ENCODE peak calls at places on chromosomes 6 and 20, in seven cellular contexts. Z is IMR-90, P is mesendoderm, U is neuronal stem cell, G is H1, Q is mesenchymal stem cell, B is H9. T is an unnamed sample.
A peak's percentile ranks its signal among the peaks of the same experiment; 100 is the strongest.

GRCh38 chr6:10719386-10720228 is 3.3 kb upstream of the TMEM14C start:
- DNase-seq in P (no peak), Q (no peak), B (no peak), G (no peak), U (no peak), Z (no peak), T (peak; percentile 26)

GRCh38 chr6:150016324-150017185 is 8.8 kb downstream of the RAET1L start:
- DNase-seq in G (peak; percentile 57), Z (peak; percentile 61), U (peak; percentile 63), Q (peak; percentile 65), P (peak; percentile 60), B (no peak), T (peak; percentile 47)

GRCh38 chr6:32413427-32414047 is 6.6 kb upstream of the BTNL2 start:
- DNase-seq in Z (peak; percentile 69), G (peak; percentile 91), U (peak; percentile 73), P (peak; percentile 81), Q (peak; percentile 60), B (peak; percentile 92), T (peak; percentile 85)

GRCh38 chr6:95519228-95520037 is 57.9 kb upstream of the MANEA start:
- DNase-seq in G (no peak), Z (no peak), P (no peak), Q (no peak), B (peak; percentile 41), U (no peak), T (peak; percentile 53)

GRCh38 chr20:49674383-49675352 is 39.0 kb downstream of the B4GALT5 start:
- DNase-seq in B (no peak), G (no peak), Q (no peak), Z (peak; percentile 30), P (peak; percentile 59), U (no peak), T (peak; percentile 65)

GRCh38 chr20:37360515-37361115 is 14.7 kb downstream of the SRC start:
- DNase-seq in Z (no peak), Q (no peak), U (no peak), G (no peak), B (no peak), P (no peak), T (no peak)

GRCh38 chr6:132122871-132123270 is 171.7 kb upstream of the CCN2 start:
- DNase-seq in G (no peak), P (no peak), Z (peak; percentile 100), Q (peak; percentile 88), U (no peak), B (no peak), T (no peak)

GRCh38 chr6:107629545-107630147 is 139.7 kb downstream of the SOBP start:
- DNase-seq in B (no peak), Q (peak; percentile 20), Z (peak; percentile 35), G (no peak), P (no peak), U (no peak), T (no peak)

GRCh38 chr20:59006864-59007757 is at the start of gene CTSZ:
- DNase-seq in B (peak; percentile 67), P (peak; percentile 68), Q (peak; percentile 36), G (peak; percentile 76), Z (no peak), U (peak; percentile 38), T (peak; percentile 46)

GRCh38 chr6:35080821-35081425 is 60.2 kb downstream of the TCP11 start:
- DNase-seq in B (no peak), U (no peak), G (no peak), P (no peak), Q (no peak), Z (no peak), T (no peak)

DNA sequence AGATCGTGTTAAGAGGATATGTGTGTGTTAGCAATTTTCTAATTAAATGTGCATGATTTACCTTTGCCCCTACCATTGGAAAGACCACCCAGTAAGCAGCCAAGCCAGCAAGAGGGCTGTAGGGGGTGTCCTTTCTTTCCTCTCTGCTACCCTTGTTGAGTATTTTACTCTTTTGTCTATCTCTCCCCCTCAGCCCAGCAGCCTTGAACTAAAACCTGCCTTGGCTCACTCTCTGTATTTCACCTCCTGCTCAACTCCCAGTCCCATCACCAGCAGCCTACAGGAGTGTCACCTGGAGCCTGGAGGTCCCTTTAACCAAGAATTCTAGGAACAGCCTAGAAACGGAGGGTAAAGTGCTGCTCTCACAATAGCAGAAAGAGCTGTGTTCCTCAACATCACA is 81.0 kb downstream of the HIVEP2 start:
- DNase-seq in G (no peak), Z (no peak), Q (no peak), P (no peak), U (no peak), B (no peak), T (no peak)
- H3K4ac ChIP-seq in G (no peak overlapping the region), Z (no peak overlapping the region), Q (no peak overlapping the region), P (no peak overlapping the region), U (no peak overlapping the region), B (no peak overlapping the region), T (no peak overlapping the region)

GRCh38 chr6:157106487-157106886 is 216.8 kb downstream of the TMEM242 start:
- DNase-seq in Z (peak; percentile 78), B (no peak), Q (peak; percentile 63), G (no peak), P (peak; percentile 42), U (no peak), T (peak; percentile 27)
- H3K4ac ChIP-seq in Z (no peak overlapping the region), B (no peak overlapping the region), Q (no peak overlapping the region), G (no peak overlapping the region), P (no peak overlapping the region), U (no peak overlapping the region), T (no peak overlapping the region)

GRCh38 chr6:99253271-99253670 is 96.2 kb downstream of the FAXC start:
- DNase-seq in U (no peak), P (no peak), Z (no peak), Q (no peak), B (no peak), G (no peak), T (no peak)
- H3K4ac ChIP-seq in U (no peak overlapping the region), P (no peak overlapping the region), Z (no peak overlapping the region), Q (no peak overlapping the region), B (no peak overlapping the region), G (no peak overlapping the region), T (no peak overlapping the region)

GRCh38 chr6:159045826-159046225 is 1.0 kb upstream of the TAGAP start:
- DNase-seq in B (no peak), G (no peak), Z (no peak), U (no peak), Q (no peak), P (no peak), T (peak; percentile 7)
- H3K4ac ChIP-seq in B (no peak overlapping the region), G (no peak overlapping the region), Z (no peak overlapping the region), U (no peak overlapping the region), Q (no peak overlapping the region), P (no peak overlapping the region), T (no peak overlapping the region)

GRCh38 chr6:24489470-24489869 is at the start of gene GPLD1:
- DNase-seq in P (no peak), G (no peak), B (no peak), U (no peak), Q (no peak), Z (no peak), T (no peak)
- H3K4ac ChIP-seq in P (no peak within 1 kb of the TSS), G (no peak within 1 kb of the TSS), B (no peak within 1 kb of the TSS), U (no peak within 1 kb of the TSS), Q (no peak within 1 kb of the TSS), Z (no peak within 1 kb of the TSS), T (no peak within 1 kb of the TSS)

GRCh38 chr20:25340380-25340779 is 50.3 kb downstream of the ABHD12 start:
- DNase-seq in B (no peak), Z (no peak), G (no peak), U (no peak), Q (no peak), P (no peak), T (no peak)

GRCh38 chr20:25339608-25340007 is 51.0 kb downstream of the ABHD12 start:
- DNase-seq in P (no peak), Z (no peak), G (no peak), B (no peak), Q (no peak), U (no peak), T (peak; percentile 44)

GRCh38 chr20:25344634-25345033 is 46.0 kb downstream of the ABHD12 start:
- DNase-seq in Q (no peak), U (no peak), G (no peak), P (no peak), B (no peak), Z (peak; percentile 18), T (no peak)

GRCh38 chr20:25338112-25339023 is 52.3 kb downstream of the ABHD12 start:
- DNase-seq in Q (no peak), U (no peak), P (no peak), B (peak; percentile 9), Z (no peak), G (peak; percentile 43), T (no peak)

GRCh38 chr20:25341716-25342680 is 48.6 kb downstream of the ABHD12 start:
- DNase-seq in U (no peak), G (no peak), Z (peak; percentile 21), P (no peak), B (no peak), Q (peak; percentile 29), T (no peak)
- H3K4ac ChIP-seq in U (no peak overlapping the region), G (no peak overlapping the region), Z (no peak overlapping the region), P (no peak overlapping the region), B (no peak overlapping the region), Q (no peak overlapping the region), T (peak overlapping the region; percentile 67)

GRCh38 chr20:32680544-32681174 is 6.9 kb upstream of the C20orf203 start:
- DNase-seq in G (no peak), B (no peak), U (no peak), Z (no peak), Q (peak; percentile 24), P (peak; percentile 65), T (no peak)
- H3K4ac ChIP-seq in G (no peak overlapping the region), B (no peak overlapping the region), U (no peak overlapping the region), Z (no peak overlapping the region), Q (peak overlapping the region; percentile 37), P (peak overlapping the region; percentile 8), T (no peak overlapping the region)

GRCh38 chr20:9142809-9143208 is 73.9 kb downstream of the PLCB4 start:
- DNase-seq in Z (no peak), U (no peak), B (no peak), P (no peak), Q (no peak), G (no peak), T (no peak)

GRCh38 chr20:9141070-9141469 is 72.2 kb downstream of the PLCB4 start:
- DNase-seq in U (no peak), G (no peak), P (no peak), B (no peak), Q (no peak), Z (no peak), T (no peak)

GRCh38 chr20:9143926-9144325 is 75.0 kb downstream of the PLCB4 start:
- DNase-seq in G (no peak), P (no peak), U (no peak), B (no peak), Z (no peak), Q (no peak), T (no peak)

GRCh38 chr20:9140172-9140760 is 71.4 kb downstream of the PLCB4 start:
- DNase-seq in B (no peak), U (no peak), P (peak; percentile 52), G (no peak), Q (no peak), Z (no peak), T (no peak)

DNA sequence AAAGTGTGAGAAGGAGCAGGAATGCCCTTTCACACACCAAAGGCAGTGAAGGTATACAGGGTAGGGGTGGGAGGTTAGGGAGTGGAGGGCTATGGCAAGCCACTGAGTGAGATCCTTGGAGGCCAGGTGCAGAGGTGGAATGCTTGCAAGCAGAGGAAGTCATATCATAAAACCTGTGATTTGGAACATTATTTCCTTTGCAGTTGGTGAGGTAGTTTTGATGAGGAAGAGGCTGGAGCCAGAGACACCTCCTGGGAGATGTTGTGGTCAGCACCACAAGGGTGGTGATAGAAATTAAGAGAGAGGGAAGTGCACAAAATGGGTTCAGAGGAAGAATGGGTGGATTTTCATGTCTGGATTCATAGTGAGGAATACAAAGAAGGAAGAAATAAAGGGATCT is 73.0 kb downstream of the PLCB4 start:
- DNase-seq in P (no peak), G (no peak), Z (no peak), U (no peak), Q (no peak), B (no peak), T (no peak)
- H3K4ac ChIP-seq in P (no peak overlapping the region), G (no peak overlapping the region), Z (no peak overlapping the region), U (no peak overlapping the region), Q (no peak overlapping the region), B (no peak overlapping the region), T (no peak overlapping the region)